ENCODE peak calls at places on chromosomes 5 and 9, in four cellular contexts. C is upper lobe of right lung, F is fibroblast of pulmonary artery, Y is IMR-90. Q is an unnamed sample.

GRCh38 chr5:170612256-170612656 is 108.4 kb downstream of the KCNIP1 start:
- DNase-seq in C (no peak), F (no peak), Y (no peak), Q (no peak)

GRCh38 chr5:134140530-134141201 is 26.2 kb downstream of the TCF7 start:
- DNase-seq in C (peak), F (peak), Y (peak), Q (peak)

GRCh38 chr5:14148890-14149671 is 5.9 kb downstream of the TRIO start:
- DNase-seq in C (no peak), F (no peak), Y (no peak), Q (no peak)

GRCh38 chr5:6504677-6505414 is 56.2 kb downstream of the UBE2QL1 start:
- DNase-seq in C (no peak), F (no peak), Y (peak), Q (peak)

GRCh38 chr9:35406183-35406959 is 83.5 kb upstream of the RUSC2 start:
- DNase-seq in C (peak), F (no peak), Y (no peak), Q (no peak)

GRCh38 chr5:168172718-168173045 is 118.8 kb upstream of the WWC1 start:
- DNase-seq in C (no peak), F (no peak), Y (no peak), Q (no peak)

GRCh38 chr5:176152191-176152932 is 85.9 kb upstream of the SIMC1 start:
- DNase-seq in C (no peak), F (no peak), Y (peak), Q (no peak)

GRCh38 chr5:102958481-102959011 is 161.4 kb downstream of the GIN1 start:
- DNase-seq in C (no peak), F (peak), Y (peak), Q (peak)

GRCh38 chr9:87336914-87337333 is 160.7 kb upstream of the DAPK1 start:
- DNase-seq in C (no peak), F (peak), Y (peak), Q (peak)

GRCh38 chr5:22541037-22541436 is 312.1 kb downstream of the CDH12 start:
- DNase-seq in C (no peak), F (no peak), Y (no peak), Q (no peak)

GRCh38 chr5:180126716-180127681 is 55.4 kb upstream of the RNF130 start:
- DNase-seq in C (peak), F (peak), Y (no peak), Q (peak)

GRCh38 chr9:21854594-21854993 is 52.2 kb downstream of the MTAP start:
- DNase-seq in C (no peak), F (peak), Y (peak), Q (peak)

GRCh38 chr5:116013207-116013777 is 19.0 kb upstream of the ARL14EPL start:
- DNase-seq in C (no peak), F (peak), Y (peak), Q (peak)

GRCh38 chr5:132525299-132525724 is 18.0 kb downstream of the IL5 start:
- DNase-seq in C (no peak), F (no peak), Y (no peak), Q (no peak)

GRCh38 chr9:76717611-76718010 is 46.6 kb upstream of the PCA3 start:
- DNase-seq in C (no peak), F (peak), Y (peak), Q (peak)

GRCh38 chr9:108860764-108861163 is 1.3 kb upstream of the ACTL7A start:
- DNase-seq in C (no peak), F (no peak), Y (no peak), Q (no peak)

GRCh38 chr9:128372188-128372641 is 1.0 kb downstream of the URM1 start:
- DNase-seq in C (no peak), F (no peak), Y (no peak), Q (peak)

GRCh38 chr5:67050635-67051034 is 146.0 kb downstream of the CD180 start:
- DNase-seq in C (no peak), F (no peak), Y (no peak), Q (no peak)

GRCh38 chr9:133443982-133444381 is 15.8 kb upstream of the CACFD1 start:
- DNase-seq in C (no peak), F (no peak), Y (peak), Q (no peak)

GRCh38 chr5:25516136-25516535 is 871.4 kb upstream of the CDH10 start:
- DNase-seq in C (no peak), F (no peak), Y (no peak), Q (no peak)

GRCh38 chr5:139110526-139111168 is 87.5 kb downstream of the SIL1 start:
- DNase-seq in C (no peak), F (no peak), Y (no peak), Q (no peak)

GRCh38 chr5:83608122-83608521 is 112.5 kb downstream of the HAPLN1 start:
- DNase-seq in C (no peak), F (peak), Y (peak), Q (peak)

GRCh38 chr5:130773813-130774212 is 391.2 kb downstream of the HINT1 start:
- DNase-seq in C (no peak), F (no peak), Y (no peak), Q (peak)

GRCh38 chr5:135831439-135832262 is 2.8 kb upstream of the SLC25A48 start:
- DNase-seq in C (no peak), F (no peak), Y (no peak), Q (no peak)

GRCh38 chr5:16437974-16438373 is 27.6 kb downstream of the ZNF622 start:
- DNase-seq in C (no peak), F (peak), Y (no peak), Q (peak)

GRCh38 chr9:36802171-36802920 is 229.7 kb downstream of the MELK start:
- DNase-seq in C (no peak), F (peak), Y (peak), Q (peak)

GRCh38 chr5:148972958-148973357 is 89.9 kb downstream of the SH3TC2 start:
- DNase-seq in C (no peak), F (peak), Y (peak), Q (peak)

GRCh38 chr5:180129291-180130190 is 58.0 kb upstream of the RNF130 start:
- DNase-seq in C (peak), F (no peak), Y (no peak), Q (no peak)

GRCh38 chr5:32156635-32157034 is 17.5 kb downstream of the GOLPH3 start:
- DNase-seq in C (no peak), F (no peak), Y (no peak), Q (no peak)

GRCh38 chr5:19626218-19626617 is 361.8 kb downstream of the CDH18 start:
- DNase-seq in C (no peak), F (no peak), Y (no peak), Q (no peak)
- H3K4me3 ChIP-seq in C (no peak), F (no peak), Y (no peak), Q (no peak)

DNA sequence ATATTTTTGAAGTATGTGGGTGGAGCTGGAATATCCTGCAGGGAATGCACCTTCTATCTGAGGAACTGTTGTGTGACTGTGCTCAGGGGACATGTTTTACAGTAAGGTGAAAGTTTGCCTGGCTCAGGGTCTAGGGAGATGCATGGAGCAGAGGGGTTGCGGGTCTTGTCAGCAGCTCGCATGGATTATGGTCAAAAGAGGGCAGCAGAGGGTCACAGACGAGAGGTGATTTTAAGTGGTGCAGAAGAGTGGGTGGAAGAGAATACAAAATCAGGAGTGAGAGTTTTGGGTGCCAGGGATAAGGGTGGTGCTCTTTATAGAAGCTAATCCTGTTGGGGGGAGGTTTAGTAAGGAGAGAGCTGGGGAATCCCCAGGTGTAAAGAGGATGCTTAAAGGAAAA is 53.5 kb upstream of the GRIN3A start:
- DNase-seq in C (no peak), F (peak), Y (no peak), Q (peak)
- TF ChIP-seq CTCF in C (peak), F (peak), Y (peak), Q (peak)

DNA sequence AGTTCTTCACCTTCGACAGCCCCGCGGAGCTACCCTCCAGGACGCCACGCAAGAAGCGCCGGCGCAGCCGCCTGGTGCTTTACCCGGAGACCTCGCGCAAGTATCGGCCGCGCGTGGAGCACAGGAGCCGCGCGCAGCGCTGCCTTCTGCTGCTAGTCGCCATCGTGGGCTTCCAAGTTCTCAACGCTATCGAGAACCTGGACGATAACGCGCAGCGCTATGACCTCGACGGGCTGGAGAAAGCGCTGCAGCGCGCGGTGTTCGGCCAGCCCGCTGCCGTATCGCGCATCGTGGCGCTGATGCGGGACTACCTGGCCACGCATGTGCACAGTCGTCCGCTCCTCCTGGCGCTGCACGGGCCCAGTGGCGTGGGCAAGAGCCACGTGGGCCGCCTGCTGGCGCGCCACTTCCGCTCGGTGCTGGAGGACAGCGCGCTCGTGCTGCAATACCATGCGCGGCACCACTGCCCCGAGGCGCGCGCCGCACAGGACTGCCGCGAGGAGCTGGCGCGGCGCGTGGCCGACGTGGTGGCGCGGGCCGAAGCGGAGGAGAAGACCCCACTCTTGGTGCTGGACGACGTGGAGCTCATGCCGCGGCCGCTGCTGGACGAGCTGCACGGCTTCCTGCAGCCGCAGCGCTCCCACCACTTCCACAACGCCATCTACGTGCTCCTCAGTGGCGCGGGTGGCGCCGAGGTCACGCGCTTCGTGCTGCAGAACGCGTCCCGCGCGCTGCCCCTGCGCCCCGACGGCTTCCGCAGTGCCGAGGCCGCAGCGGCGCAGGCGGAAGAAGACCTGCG is 1.6 kb downstream of the TOR4A start:
- DNase-seq in C (peak), F (no peak), Y (no peak), Q (no peak)
- H3K4me3 ChIP-seq in C (peak), F (peak), Y (peak), Q (no peak)

DNA sequence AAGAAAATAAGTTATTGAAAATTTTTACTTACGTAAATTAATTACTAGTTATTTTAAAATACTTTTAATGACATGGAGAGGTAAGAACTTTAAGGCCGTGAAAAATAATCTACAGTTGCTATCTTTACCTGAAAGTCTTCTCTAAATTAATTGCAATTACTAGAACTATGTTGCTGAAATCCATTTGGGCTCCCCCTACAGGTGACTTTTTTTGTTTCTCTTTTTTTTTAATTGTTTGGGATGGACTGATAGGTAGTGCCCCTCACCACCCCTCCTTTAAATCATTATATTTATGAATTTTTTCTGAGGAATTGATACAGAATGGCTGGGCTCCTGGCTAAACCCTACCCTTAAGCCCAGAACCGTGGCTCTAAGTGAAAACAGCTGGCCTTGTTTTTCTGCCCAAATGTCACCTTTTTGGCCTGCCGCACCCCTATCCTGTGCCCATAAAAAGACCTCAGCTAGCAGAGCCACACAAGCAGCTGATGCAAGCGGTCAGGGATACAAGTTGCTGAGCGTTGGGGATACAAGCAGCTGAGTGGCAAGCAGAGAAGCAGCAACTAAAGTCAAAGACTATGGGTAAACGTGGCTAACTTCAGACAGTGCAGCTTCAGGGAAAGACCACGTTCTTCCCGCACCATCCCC is 315.2 kb upstream of the ACO1 start:
- DNase-seq in C (no peak), F (no peak), Y (no peak), Q (no peak)
- TF ChIP-seq CTCF in C (peak), F (peak), Y (peak), Q (no peak)

GRCh38 chr9:124010665-124011321 is 775 bp upstream of the LHX2 start:
- DNase-seq in C (peak), F (peak), Y (no peak), Q (peak)
- H3K4me3 ChIP-seq in C (peak), F (peak), Y (no peak), Q (peak)

Q was measured in fibroblast of mammary gland.